ENCODE peak calls at places on chromosomes 13 and 19, in seven cellular contexts. Y is breast epithelium, W is suprapubic skin, G is sigmoid colon, E is K562, J is HepG2, F is stomach. M is an unnamed sample.
A peak's percentile ranks its signal among the peaks of the same experiment; 100 is the strongest.

GRCh38 chr13:109126973-109127615 is 497.7 kb downstream of the MYO16 start:
- DNase-seq in G (no peak), E (no peak), F (no peak), Y (no peak), W (no peak), J (no peak), M (no peak)

GRCh38 chr13:44219808-44220544 is 153.6 kb upstream of the SERP2 start:
- DNase-seq in E (no peak), J (no peak), Y (no peak), F (no peak), W (no peak), G (no peak), M (peak; percentile 34)

GRCh38 chr19:7595466-7596133 is at the start of gene CAMSAP3:
- DNase-seq in J (peak; percentile 64), G (no peak), Y (no peak), E (peak; percentile 92), F (peak; percentile 66), W (no peak), M (peak; percentile 29)

GRCh38 chr19:10193666-10194499 is 870 bp downstream of the DNMT1 start:
- DNase-seq in E (peak; percentile 78), W (no peak), J (peak; percentile 13), G (no peak), Y (no peak), F (no peak), M (no peak)

GRCh38 chr19:7565332-7565731 is 29.8 kb downstream of the PNPLA6 start:
- DNase-seq in Y (no peak), E (no peak), G (no peak), F (no peak), J (no peak), W (no peak), M (no peak)

GRCh38 chr13:21826214-21827015 is 155.5 kb downstream of the FGF9 start:
- DNase-seq in E (no peak), F (no peak), W (no peak), J (no peak), Y (no peak), G (no peak), M (no peak)

GRCh38 chr19:8611890-8612806 is 1.6 kb upstream of the ADAMTS10 start:
- DNase-seq in F (no peak), E (no peak), W (peak; percentile 86), Y (no peak), G (peak; percentile 85), J (no peak), M (no peak)

GRCh38 chr13:50757021-50757420 is 86.5 kb downstream of the DLEU7 start:
- DNase-seq in W (no peak), E (no peak), F (no peak), J (no peak), G (no peak), Y (no peak), M (no peak)

GRCh38 chr19:48444933-48445194 is 919 bp upstream of the GRWD1 start:
- DNase-seq in F (no peak), G (no peak), W (no peak), E (no peak), J (no peak), Y (no peak), M (no peak)

GRCh38 chr13:84076280-84076679 is 194.0 kb upstream of the SLITRK1 start:
- DNase-seq in G (no peak), E (no peak), J (no peak), F (no peak), Y (no peak), W (no peak), M (no peak)

DNA sequence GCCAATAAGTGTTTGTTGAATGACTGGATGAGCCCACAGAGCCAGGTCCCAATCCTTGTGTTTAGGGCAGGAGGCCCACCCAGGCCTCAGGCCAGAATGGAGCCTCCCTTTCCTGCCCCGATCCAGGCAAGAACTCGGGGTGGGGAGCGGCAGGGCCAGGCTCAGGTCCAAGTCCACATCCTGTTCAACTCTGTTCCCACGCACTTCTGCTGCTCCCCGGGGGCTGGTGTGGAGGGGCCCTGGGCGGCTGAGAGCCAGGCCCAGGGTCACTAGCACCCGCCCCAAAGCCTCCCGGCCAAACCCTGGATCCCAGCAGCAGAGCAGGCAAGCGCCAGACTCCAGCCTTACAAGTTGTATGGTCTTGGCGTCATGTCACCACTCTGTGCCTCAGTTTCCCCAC is 8.0 kb downstream of the ANGPTL8 start:
- DNase-seq in Y (no peak), E (no peak), J (no peak), W (no peak), F (no peak), G (peak; percentile 84), M (no peak)
- TF ChIP-seq POLR2AphosphoS5 in Y (peak; percentile 46), E (no peak), J (no peak), W (no peak), F (no peak), G (no peak), M (no peak)

GRCh38 chr13:94712812-94713555 is 639 bp upstream of the SOX21 start:
- DNase-seq in F (peak; percentile 78), J (no peak), G (peak; percentile 66), W (peak; percentile 60), Y (no peak), E (no peak), M (peak; percentile 56)
- H3K4me1 ChIP-seq in F (peaks cover 40% of the 10 kb centered on the region), J (no peaks in the 10 kb centered on the region), G (no peaks in the 10 kb centered on the region), W (peaks cover 31% of the 10 kb centered on the region), Y (peaks cover 15% of the 10 kb centered on the region), E (peaks cover 31% of the 10 kb centered on the region), M (no peaks in the 10 kb centered on the region)

DNA sequence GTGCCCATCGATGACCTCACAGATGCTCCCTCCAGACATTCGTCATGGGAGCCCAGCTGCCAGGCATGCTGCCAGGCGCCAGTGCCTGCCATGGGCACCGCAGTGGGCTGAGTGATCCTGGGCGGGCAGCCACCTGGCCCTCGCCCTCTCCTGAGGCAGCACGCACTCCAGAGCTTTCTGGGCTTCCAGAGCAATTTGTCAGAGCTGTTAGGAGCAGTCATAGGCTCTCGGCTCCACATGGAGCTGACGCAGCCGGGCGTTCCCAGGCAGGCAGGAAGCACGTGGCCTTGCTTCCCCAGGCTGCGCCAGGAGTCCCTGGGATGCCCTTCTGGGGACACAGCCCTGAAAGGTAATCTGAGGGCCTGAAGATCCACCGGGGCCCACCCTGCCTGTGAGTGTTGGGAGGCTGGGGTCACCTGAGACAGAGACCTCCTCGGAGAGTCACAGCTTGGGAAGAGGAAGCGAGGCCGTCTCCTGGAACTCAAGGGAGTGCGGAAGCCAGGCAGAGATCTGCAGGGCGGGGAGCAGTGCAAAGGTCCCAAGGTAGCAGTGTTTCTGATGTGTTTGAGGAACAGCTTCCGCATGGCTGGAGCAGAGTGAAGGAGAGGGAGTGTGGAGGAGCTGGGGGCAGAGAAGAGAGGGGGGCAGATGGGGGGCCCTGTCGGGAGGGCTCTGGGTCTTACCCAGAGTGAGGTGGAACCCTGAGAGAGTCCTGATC is 50.5 kb downstream of the DPF1 start:
- DNase-seq in J (no peak), E (no peak), F (peak; percentile 28), G (no peak), W (peak; percentile 81), Y (no peak), M (no peak)
- TF ChIP-seq POLR2A in J (no peak), E (no peak), F (no peak), G (no peak), W (no peak), Y (no peak), M (no peak)

GRCh38 chr19:574658-575526 is 2.5 kb downstream of the BSG start:
- DNase-seq in J (peak; percentile 35), W (peak; percentile 56), G (no peak), Y (no peak), E (peak; percentile 75), F (peak; percentile 69), M (no peak)
- TF ChIP-seq POLR2AphosphoS5 in J (peak; percentile 20), W (no peak), G (no peak), Y (no peak), E (peak; percentile 99), F (no peak), M (no peak)

GRCh38 chr19:13010038-13010991 is 15.0 kb downstream of the NFIX start:
- DNase-seq in J (no peak), G (no peak), Y (peak; percentile 67), F (peak; percentile 82), E (peak; percentile 9), W (no peak), M (peak; percentile 78)

GRCh38 chr19:13006431-13007281 is 11.4 kb downstream of the NFIX start:
- DNase-seq in Y (no peak), F (peak; percentile 54), W (peak; percentile 75), G (peak; percentile 88), E (no peak), J (no peak), M (no peak)

GRCh38 chr19:13010992-13011652 is 15.8 kb downstream of the NFIX start:
- DNase-seq in W (no peak), E (peak; percentile 16), J (no peak), G (no peak), F (no peak), Y (no peak), M (no peak)

GRCh38 chr19:13007292-13008045 is 12.2 kb downstream of the NFIX start:
- DNase-seq in F (peak; percentile 91), Y (peak; percentile 90), G (peak; percentile 91), W (peak; percentile 89), J (no peak), E (no peak), M (peak; percentile 96)

DNA sequence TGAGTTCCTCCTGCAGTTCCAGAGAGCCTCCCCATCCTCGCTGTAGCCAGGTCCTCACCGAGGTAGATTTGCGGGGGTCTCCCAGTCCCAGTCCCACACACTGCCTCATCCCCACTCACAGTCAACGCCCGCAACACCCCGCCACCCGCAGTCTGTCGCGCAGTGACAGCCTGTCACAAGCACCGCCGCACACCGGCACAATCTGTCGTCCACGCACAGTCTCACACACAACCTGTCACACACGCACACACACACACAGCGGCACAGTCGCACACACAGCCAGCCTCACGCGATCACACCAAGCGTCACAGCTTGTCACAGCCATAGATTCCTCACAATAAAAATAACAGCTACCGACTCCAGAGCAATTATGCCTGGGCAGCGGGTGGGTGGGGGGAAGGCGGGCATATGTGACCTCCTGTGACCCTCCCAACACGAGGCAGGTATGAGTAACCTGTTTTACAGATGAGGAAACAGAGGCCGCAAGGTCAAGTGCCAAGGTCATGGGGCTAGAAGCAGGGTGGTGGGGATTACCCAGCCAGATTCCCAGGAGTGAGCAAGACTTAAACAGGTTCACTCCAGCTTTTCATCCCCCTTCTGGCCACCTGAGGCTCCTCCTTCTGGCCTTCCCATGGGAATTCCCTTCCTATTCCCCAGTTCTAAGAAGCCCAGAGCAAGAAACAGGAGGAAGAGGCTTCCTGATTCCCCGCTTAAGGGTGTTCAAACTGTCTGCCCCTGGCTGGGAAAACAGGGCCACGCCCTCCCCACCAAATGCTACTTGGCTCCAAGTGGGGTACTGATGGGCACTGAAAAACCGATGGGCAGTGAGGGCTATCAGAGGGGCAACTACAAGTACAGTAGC is 13.9 kb downstream of the NFIX start:
- DNase-seq in E (peak; percentile 7), W (no peak), Y (no peak), J (no peak), G (no peak), F (no peak), M (no peak)
- H3K4me1 ChIP-seq in E (peaks cover 67% of the 10 kb centered on the region), W (peaks cover 97% of the 10 kb centered on the region), Y (peaks cover 60% of the 10 kb centered on the region), J (peaks cover 31% of the 10 kb centered on the region), G (no peaks in the 10 kb centered on the region), F (peaks cover 100% of the 10 kb centered on the region), M (peaks cover 64% of the 10 kb centered on the region)

M was measured in prostate gland.